ENCODE peak calls at places on chromosomes 1 and 21, in four cellular contexts. One of them, this sample, is unnamed.

GRCh38 chr1:228376262-228376628 is 30.4 kb downstream of the TRIM11 start:
- DNase-seq in Panc1: no peak
- DNase-seq in GM23338: no peak
- DNase-seq in stomach: no peak
- DNase-seq in this sample: no peak

GRCh38 chr1:172357753-172358152 is 62.7 kb upstream of the C1orf105 start:
- DNase-seq in Panc1: no peak
- DNase-seq in GM23338: no peak
- DNase-seq in stomach: no peak
- DNase-seq in this sample: no peak

GRCh38 chr1:37650721-37651120 is 16.0 kb upstream of the RSPO1 start:
- DNase-seq in Panc1: no peak
- DNase-seq in GM23338: no peak
- DNase-seq in stomach: no peak
- DNase-seq in this sample: no peak

GRCh38 chr21:45972353-45972715 is 9.2 kb upstream of the COL6A1 start:
- DNase-seq in Panc1: no peak
- DNase-seq in GM23338: peak
- DNase-seq in stomach: no peak
- DNase-seq in this sample: no peak

GRCh38 chr21:14591882-14592281 is 45.8 kb upstream of the SAMSN1 start:
- DNase-seq in Panc1: no peak
- DNase-seq in GM23338: no peak
- DNase-seq in stomach: peak
- DNase-seq in this sample: no peak

GRCh38 chr1:169949139-169949538 is 55.4 kb upstream of the SCYL3 start:
- DNase-seq in Panc1: no peak
- DNase-seq in GM23338: no peak
- DNase-seq in stomach: no peak
- DNase-seq in this sample: no peak

GRCh38 chr21:23951251-23951650 is 1656.0 kb downstream of the MRPL39 start:
- DNase-seq in Panc1: peak
- DNase-seq in GM23338: no peak
- DNase-seq in stomach: no peak
- DNase-seq in this sample: no peak

GRCh38 chr1:16120411-16120810 is 35.5 kb downstream of the EPHA2 start:
- DNase-seq in Panc1: no peak
- DNase-seq in GM23338: no peak
- DNase-seq in stomach: no peak
- DNase-seq in this sample: no peak

GRCh38 chr21:31741116-31741515 is 9.2 kb upstream of the SCAF4 start:
- DNase-seq in Panc1: no peak
- DNase-seq in GM23338: no peak
- DNase-seq in stomach: no peak
- DNase-seq in this sample: no peak

GRCh38 chr1:204190212-204191211 is 5.8 kb downstream of the KISS1 start:
- DNase-seq in Panc1: no peak
- DNase-seq in GM23338: peak
- DNase-seq in stomach: no peak
- DNase-seq in this sample: peak

GRCh38 chr1:182120411-182121258 is 59.1 kb upstream of the ZNF648 start:
- DNase-seq in Panc1: no peak
- DNase-seq in GM23338: no peak
- DNase-seq in stomach: peak
- DNase-seq in this sample: peak

GRCh38 chr1:147266381-147266780 is 23.9 kb downstream of the CHD1L start:
- DNase-seq in Panc1: no peak
- DNase-seq in GM23338: no peak
- DNase-seq in stomach: no peak
- DNase-seq in this sample: no peak

GRCh38 chr1:182268659-182269058 is 122.9 kb downstream of the GLUL start:
- DNase-seq in Panc1: no peak
- DNase-seq in GM23338: no peak
- DNase-seq in stomach: no peak
- DNase-seq in this sample: no peak

GRCh38 chr1:150161747-150162581 is 12.2 kb downstream of the PLEKHO1 start:
- DNase-seq in Panc1: no peak
- DNase-seq in GM23338: peak
- DNase-seq in stomach: no peak
- DNase-seq in this sample: no peak

GRCh38 chr1:59007820-59008598 is 224.2 kb upstream of the JUN start:
- DNase-seq in Panc1: no peak
- DNase-seq in GM23338: no peak
- DNase-seq in stomach: no peak
- DNase-seq in this sample: no peak

GRCh38 chr1:231049121-231049979 is 9.3 kb upstream of the FAM89A start:
- DNase-seq in Panc1: no peak
- DNase-seq in GM23338: no peak
- DNase-seq in stomach: no peak
- DNase-seq in this sample: no peak

GRCh38 chr1:72946901-72947505 is 664.7 kb upstream of the NEGR1 start:
- DNase-seq in Panc1: no peak
- DNase-seq in GM23338: no peak
- DNase-seq in stomach: no peak
- DNase-seq in this sample: no peak

GRCh38 chr1:156852414-156852874 is 6.5 kb downstream of the INSRR start:
- DNase-seq in Panc1: no peak
- DNase-seq in GM23338: no peak
- DNase-seq in stomach: peak
- DNase-seq in this sample: no peak

GRCh38 chr1:185300152-185300551 is 16.9 kb downstream of the IVNS1ABP start:
- DNase-seq in Panc1: no peak
- DNase-seq in GM23338: no peak
- DNase-seq in stomach: no peak
- DNase-seq in this sample: no peak

GRCh38 chr1:208183977-208184901 is 59.9 kb downstream of the PLXNA2 start:
- DNase-seq in Panc1: no peak
- DNase-seq in GM23338: no peak
- DNase-seq in stomach: peak
- DNase-seq in this sample: no peak

GRCh38 chr1:37944091-37944763 is 2.6 kb downstream of the INPP5B start:
- DNase-seq in Panc1: no peak
- DNase-seq in GM23338: no peak
- DNase-seq in stomach: no peak
- DNase-seq in this sample: no peak

GRCh38 chr1:65744731-65745130 is 48.0 kb upstream of the PDE4B start:
- DNase-seq in Panc1: no peak
- DNase-seq in GM23338: no peak
- DNase-seq in stomach: no peak
- DNase-seq in this sample: no peak

GRCh38 chr21:26553921-26554320 is 19.2 kb downstream of the CYYR1 start:
- DNase-seq in Panc1: no peak
- DNase-seq in GM23338: no peak
- DNase-seq in stomach: no peak
- DNase-seq in this sample: no peak

GRCh38 chr1:185825556-185825955 is 91.4 kb downstream of the HMCN1 start:
- DNase-seq in Panc1: no peak
- DNase-seq in GM23338: no peak
- DNase-seq in stomach: no peak
- DNase-seq in this sample: no peak

GRCh38 chr21:33642896-33643657 is 776 bp downstream of the ITSN1 start:
- DNase-seq in Panc1: no peak
- DNase-seq in GM23338: peak
- DNase-seq in stomach: peak
- DNase-seq in this sample: peak

GRCh38 chr1:21283524-21283923 is 6.7 kb downstream of the ECE1 start:
- DNase-seq in Panc1: no peak
- DNase-seq in GM23338: no peak
- DNase-seq in stomach: no peak
- DNase-seq in this sample: no peak

GRCh38 chr1:21280011-21280471 is 10.2 kb downstream of the ECE1 start:
- DNase-seq in Panc1: no peak
- DNase-seq in GM23338: no peak
- DNase-seq in stomach: no peak
- DNase-seq in this sample: no peak

GRCh38 chr1:21278898-21279819 is 11.1 kb downstream of the ECE1 start:
- DNase-seq in Panc1: no peak
- DNase-seq in GM23338: no peak
- DNase-seq in stomach: no peak
- DNase-seq in this sample: no peak

GRCh38 chr1:21278208-21278861 is 11.9 kb downstream of the ECE1 start:
- DNase-seq in Panc1: no peak
- DNase-seq in GM23338: no peak
- DNase-seq in stomach: no peak
- DNase-seq in this sample: no peak

GRCh38 chr1:21280482-21280881 is 9.8 kb downstream of the ECE1 start:
- DNase-seq in Panc1: no peak
- DNase-seq in GM23338: no peak
- DNase-seq in stomach: no peak
- DNase-seq in this sample: no peak
- H3K27ac ChIP-seq in Panc1: peak
- H3K27ac ChIP-seq in GM23338: no peak
- H3K27ac ChIP-seq in stomach: peak
- H3K27ac ChIP-seq in this sample: peak

GRCh38 chr1:61165402-61165801 is 83.0 kb downstream of the NFIA start:
- DNase-seq in Panc1: no peak
- DNase-seq in GM23338: no peak
- DNase-seq in stomach: no peak
- DNase-seq in this sample: no peak
- H3K27ac ChIP-seq in Panc1: no peak
- H3K27ac ChIP-seq in GM23338: no peak
- H3K27ac ChIP-seq in stomach: no peak
- H3K27ac ChIP-seq in this sample: no peak

GRCh38 chr1:97053275-97053674 is 331.7 kb downstream of the PTBP2 start:
- DNase-seq in Panc1: no peak
- DNase-seq in GM23338: no peak
- DNase-seq in stomach: no peak
- DNase-seq in this sample: no peak

GRCh38 chr1:97051823-97052222 is 330.2 kb downstream of the PTBP2 start:
- DNase-seq in Panc1: no peak
- DNase-seq in GM23338: no peak
- DNase-seq in stomach: no peak
- DNase-seq in this sample: no peak

GRCh38 chr1:97050501-97050900 is 328.9 kb downstream of the PTBP2 start:
- DNase-seq in Panc1: no peak
- DNase-seq in GM23338: peak
- DNase-seq in stomach: no peak
- DNase-seq in this sample: no peak

GRCh38 chr1:97061604-97062003 is 340.0 kb downstream of the PTBP2 start:
- DNase-seq in Panc1: no peak
- DNase-seq in GM23338: no peak
- DNase-seq in stomach: no peak
- DNase-seq in this sample: no peak

GRCh38 chr1:97056386-97056785 is 334.8 kb downstream of the PTBP2 start:
- DNase-seq in Panc1: no peak
- DNase-seq in GM23338: no peak
- DNase-seq in stomach: no peak
- DNase-seq in this sample: no peak
- H3K27ac ChIP-seq in Panc1: no peak
- H3K27ac ChIP-seq in GM23338: no peak
- H3K27ac ChIP-seq in stomach: no peak
- H3K27ac ChIP-seq in this sample: no peak

DNA sequence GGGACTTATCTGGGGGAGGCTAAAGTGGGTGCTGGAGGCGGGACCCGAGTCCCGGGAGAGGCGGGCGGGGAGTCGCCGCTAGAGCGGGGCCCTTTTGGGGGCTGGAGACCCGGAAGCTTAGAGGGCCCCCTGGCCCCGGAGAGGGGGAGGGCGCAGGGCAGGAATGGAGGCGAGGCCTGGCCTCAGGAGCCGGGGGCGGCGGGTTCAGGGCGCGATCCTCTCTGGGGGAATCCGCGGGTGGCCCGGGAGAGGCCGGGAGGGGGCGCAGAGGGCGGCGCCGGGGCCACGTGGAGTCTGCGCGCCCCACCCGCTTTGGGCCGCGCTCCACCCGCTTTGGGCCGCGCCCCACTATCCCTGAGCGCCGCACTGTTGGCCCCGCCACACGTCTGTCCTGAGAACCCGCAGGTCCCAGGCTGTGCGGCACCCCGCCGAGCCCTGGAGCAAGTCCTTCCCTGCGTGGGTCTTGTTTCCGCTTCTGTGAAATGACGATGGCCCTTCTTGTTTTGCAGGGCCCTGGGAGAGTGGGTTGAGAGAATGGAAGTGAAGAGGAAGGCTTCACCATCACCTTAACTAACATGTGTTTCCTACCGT is 84.4 kb downstream of the NKAIN1 start:
- DNase-seq in Panc1: no peak
- DNase-seq in GM23338: peak
- DNase-seq in stomach: peak
- DNase-seq in this sample: no peak
- H3K27ac ChIP-seq in Panc1: peak
- H3K27ac ChIP-seq in GM23338: peak
- H3K27ac ChIP-seq in stomach: peak
- H3K27ac ChIP-seq in this sample: no peak

GRCh38 chr1:1421147-1421906 is at the start of gene ANKRD65:
- DNase-seq in Panc1: no peak
- DNase-seq in GM23338: no peak
- DNase-seq in stomach: no peak
- DNase-seq in this sample: no peak
- H3K27ac ChIP-seq in Panc1: peak
- H3K27ac ChIP-seq in GM23338: peak
- H3K27ac ChIP-seq in stomach: peak
- H3K27ac ChIP-seq in this sample: peak

DNA sequence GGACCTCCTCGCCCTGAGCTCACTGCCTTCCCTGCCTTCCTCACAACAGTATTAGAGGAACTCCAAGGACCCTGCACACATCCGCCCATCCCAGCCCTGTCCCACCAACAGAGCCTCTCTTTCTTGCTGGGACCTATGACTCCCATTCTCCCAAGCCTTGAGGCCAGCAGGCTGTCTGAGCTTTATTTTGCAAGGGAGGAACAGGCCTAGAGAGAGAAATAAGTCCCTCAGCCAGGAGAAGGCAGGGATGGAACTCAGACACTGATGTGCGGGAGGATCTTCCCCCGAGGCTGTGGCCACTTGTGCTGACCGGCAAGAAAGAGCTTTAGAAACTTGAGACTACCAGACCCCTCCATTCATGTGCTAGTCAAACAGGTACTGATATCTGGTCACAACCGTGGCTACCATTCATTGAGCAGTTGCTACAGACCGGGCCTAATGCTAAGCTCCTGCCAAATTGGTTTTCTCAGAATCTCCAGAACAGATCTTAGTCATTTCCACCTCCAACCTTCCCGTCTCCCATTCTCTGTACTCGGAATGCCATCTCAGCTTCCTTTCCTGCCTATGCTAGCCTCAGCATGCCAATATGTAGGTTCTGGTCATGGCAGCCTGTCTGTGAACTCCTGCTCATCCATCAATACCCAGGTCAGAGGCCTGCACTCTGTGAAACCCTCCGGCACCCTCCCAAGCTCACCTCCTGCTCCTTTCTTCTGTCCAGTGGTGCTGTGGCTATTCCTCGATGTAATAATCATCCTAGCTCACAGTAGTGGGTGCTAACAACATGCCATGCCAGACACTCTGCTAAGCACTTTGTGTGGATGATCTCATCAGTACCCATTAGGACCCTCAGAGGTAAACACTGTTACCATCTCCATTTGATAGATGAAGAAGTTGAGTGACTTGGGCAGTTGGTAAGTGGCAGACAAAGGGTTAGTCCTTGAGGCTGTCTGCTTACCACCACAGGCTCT is 3.8 kb downstream of the TMEM54 start:
- DNase-seq in Panc1: no peak
- DNase-seq in GM23338: no peak
- DNase-seq in stomach: no peak
- DNase-seq in this sample: no peak
- H3K27ac ChIP-seq in Panc1: no peak
- H3K27ac ChIP-seq in GM23338: no peak
- H3K27ac ChIP-seq in stomach: no peak
- H3K27ac ChIP-seq in this sample: no peak

This sample was measured in caudate nucleus.